ENCODE peak calls at places on chromosomes 12 and 14, in six cellular contexts. R is iPS-NIHi11, S is thoracic aorta, C is fibroblast of the aortic adventitia, L is HFFc6, B is RWPE1. V is an unnamed sample.

GRCh38 chr12:120970310-120970709 is 8.0 kb upstream of the HNF1A start:
- DNase-seq in L (no peak), C (no peak), R (no peak), B (no peak), S (no peak), V (no peak)

GRCh38 chr12:6539276-6540134 is 5.2 kb downstream of the GAPDH start:
- DNase-seq in B (no peak), S (no peak), L (no peak), C (peak; percentile 27), R (peak; percentile 22), V (peak; percentile 38)

GRCh38 chr12:89263153-89263552 is 89.1 kb downstream of the DUSP6 start:
- DNase-seq in B (no peak), S (no peak), L (no peak), R (no peak), C (no peak), V (no peak)

GRCh38 chr14:105323663-105324062 is 9.1 kb downstream of the PACS2 start:
- DNase-seq in B (no peak), L (no peak), S (no peak), C (no peak), R (no peak), V (no peak)

GRCh38 chr14:30610719-30611388 is 11.3 kb upstream of the SCFD1 start:
- DNase-seq in B (peak; percentile 50), R (peak; percentile 25), L (peak; percentile 28), S (no peak), C (peak; percentile 84), V (peak; percentile 27)

GRCh38 chr12:87596636-87597035 is 432.6 kb downstream of the C12orf50 start:
- DNase-seq in L (no peak), C (peak; percentile 45), S (no peak), R (no peak), B (no peak), V (no peak)

GRCh38 chr12:1488908-1489381 is 105.4 kb downstream of the FBXL14 start:
- DNase-seq in B (no peak), C (no peak), R (no peak), S (no peak), L (no peak), V (no peak)

GRCh38 chr12:130079254-130079653 is 83.0 kb upstream of the FZD10 start:
- DNase-seq in B (peak; percentile 47), L (no peak), C (no peak), R (no peak), S (no peak), V (no peak)

GRCh38 chr14:37864861-37865718 is 269.7 kb downstream of the TTC6 start:
- DNase-seq in B (peak; percentile 15), C (peak; percentile 47), R (no peak), S (no peak), L (peak; percentile 79), V (no peak)

V was measured in GM12865.